ENCODE peak calls at places on chromosomes 2 and 18, in seven cellular contexts. N is DND-41, J is BE2C, M is IMR-90, Q is epithelial cell of proximal tubule, C is fibroblast of the aortic adventitia, T is mammary epithelial cell. S is an unnamed sample.

GRCh38 chr18:55577812-55578539 is 10.0 kb downstream of the TCF4 start:
- DNase-seq in T (no peak), J (peak), N (no peak), M (no peak), C (no peak), Q (no peak), S (no peak)

GRCh38 chr2:168663993-168664392 is 138.4 kb upstream of the NOSTRIN start:
- DNase-seq in C (peak), J (no peak), Q (no peak), T (no peak), N (no peak), M (peak), S (peak)

GRCh38 chr18:45359275-45360009 is 255.8 kb upstream of the SLC14A2 start:
- DNase-seq in Q (no peak), C (no peak), J (peak), N (no peak), T (no peak), M (no peak), S (no peak)

GRCh38 chr2:231007159-231008045 is 11.5 kb downstream of the SPATA3 start:
- DNase-seq in J (no peak), N (no peak), C (no peak), T (no peak), M (no peak), Q (no peak), S (no peak)

GRCh38 chr18:75377975-75378673 is 49.4 kb downstream of the SMIM21 start:
- DNase-seq in C (no peak), J (no peak), Q (no peak), T (no peak), N (no peak), M (no peak), S (no peak)

GRCh38 chr2:20108655-20109396 is 57.4 kb upstream of the LAPTM4A start:
- DNase-seq in C (no peak), Q (no peak), J (no peak), M (peak), N (no peak), T (peak), S (peak)

GRCh38 chr18:25518716-25519053 is 166.7 kb upstream of the ZNF521 start:
- DNase-seq in C (no peak), J (no peak), N (no peak), Q (no peak), M (no peak), T (no peak), S (no peak)

GRCh38 chr18:7950380-7951143 is 383.4 kb downstream of the PTPRM start:
- DNase-seq in N (no peak), J (no peak), T (peak), Q (peak), C (peak), M (peak), S (peak)

GRCh38 chr2:20144861-20145260 is 80.1 kb downstream of the SDC1 start:
- DNase-seq in N (no peak), J (no peak), T (no peak), Q (no peak), M (no peak), C (no peak), S (no peak)

GRCh38 chr2:100643906-100644501 is 81.2 kb downstream of the PDCL3 start:
- DNase-seq in N (peak), C (no peak), T (no peak), J (no peak), Q (no peak), M (no peak), S (no peak)

GRCh38 chr2:74379851-74380789 is at the start of gene DCTN1:
- DNase-seq in N (peak), Q (no peak), C (peak), M (peak), T (peak), J (peak), S (peak)

GRCh38 chr2:20351555-20352229 is 1.0 kb upstream of the PUM2 start:
- DNase-seq in T (no peak), C (no peak), N (peak), J (no peak), Q (no peak), M (no peak), S (no peak)

GRCh38 chr18:75395137-75395536 is 32.4 kb downstream of the SMIM21 start:
- DNase-seq in Q (no peak), T (no peak), M (no peak), C (no peak), J (no peak), N (no peak), S (no peak)

GRCh38 chr2:235238537-235238936 is 255.3 kb upstream of the AGAP1 start:
- DNase-seq in J (peak), M (peak), Q (no peak), C (peak), N (no peak), T (no peak), S (peak)

GRCh38 chr2:122028371-122029102 is 273.1 kb downstream of the TSN start:
- DNase-seq in C (peak), M (peak), N (no peak), Q (no peak), T (peak), J (no peak), S (peak)

GRCh38 chr2:79100301-79100700 is 12.5 kb upstream of the REG1B start:
- DNase-seq in T (no peak), J (no peak), Q (no peak), C (no peak), N (no peak), M (no peak), S (no peak)

GRCh38 chr2:187525164-187525900 is 28.9 kb downstream of the TFPI start:
- DNase-seq in J (no peak), Q (no peak), N (no peak), C (no peak), M (no peak), T (no peak), S (no peak)

GRCh38 chr18:58015045-58015444 is 29.0 kb upstream of the NEDD4L start:
- DNase-seq in N (no peak), C (no peak), J (no peak), T (no peak), M (no peak), Q (no peak), S (no peak)

GRCh38 chr18:36440614-36441013 is 143.1 kb downstream of the FHOD3 start:
- DNase-seq in T (no peak), J (no peak), N (no peak), C (peak), M (peak), Q (no peak), S (peak)

GRCh38 chr2:1586251-1586945 is 157.9 kb downstream of the PXDN start:
- DNase-seq in C (no peak), M (no peak), T (no peak), N (no peak), J (no peak), Q (no peak), S (no peak)

GRCh38 chr2:7639476-7639875 is 722.3 kb downstream of the RNF144A start:
- DNase-seq in M (no peak), N (no peak), Q (no peak), C (no peak), T (no peak), J (no peak), S (no peak)

GRCh38 chr2:230749111-230749510 is 36.5 kb downstream of the CAB39 start:
- DNase-seq in Q (no peak), N (no peak), T (no peak), C (peak), J (no peak), M (peak), S (peak)

GRCh38 chr2:109279243-109279860 is 150.3 kb downstream of the SH3RF3 start:
- DNase-seq in T (no peak), Q (no peak), C (no peak), N (no peak), J (no peak), M (peak), S (peak)

GRCh38 chr2:235675678-235676535 is 182.1 kb downstream of the AGAP1 start:
- DNase-seq in M (peak), C (peak), Q (peak), T (peak), J (no peak), N (no peak), S (peak)

GRCh38 chr2:240051697-240052096 is 1.6 kb downstream of the OR6B3 start:
- DNase-seq in Q (no peak), T (no peak), J (no peak), M (no peak), C (no peak), N (no peak), S (no peak)

GRCh38 chr2:112187805-112188596 is 49.8 kb downstream of the FBLN7 start:
- DNase-seq in Q (no peak), T (peak), N (peak), C (no peak), M (no peak), J (no peak), S (peak)

GRCh38 chr2:197107291-197108269 is 181.1 kb upstream of the PGAP1 start:
- DNase-seq in C (peak), M (peak), J (no peak), Q (no peak), N (no peak), T (no peak), S (peak)

GRCh38 chr18:56351911-56352502 is 286.4 kb downstream of the TXNL1 start:
- DNase-seq in T (peak), J (no peak), N (no peak), C (peak), M (peak), Q (no peak), S (no peak)

GRCh38 chr18:77248873-77249582 is 620 bp upstream of the GALR1 start:
- DNase-seq in Q (no peak), C (peak), N (no peak), T (no peak), J (peak), M (no peak), S (peak)

GRCh38 chr18:39296293-39296888 is 1730.8 kb upstream of the CELF4 start:
- DNase-seq in C (no peak), N (no peak), J (no peak), Q (no peak), T (no peak), M (no peak), S (no peak)

GRCh38 chr2:14194233-14194632 is 438.3 kb upstream of the LRATD1 start:
- DNase-seq in M (no peak), Q (no peak), C (no peak), J (no peak), T (no peak), N (no peak), S (no peak)

GRCh38 chr2:16663121-16663905 is 2.3 kb downstream of the CYRIA start:
- DNase-seq in C (no peak), Q (no peak), J (no peak), T (no peak), M (no peak), N (no peak), S (no peak)

GRCh38 chr2:203869610-203870042 is 2.1 kb downstream of the CTLA4 start:
- DNase-seq in N (peak), J (no peak), M (no peak), C (no peak), T (no peak), Q (no peak), S (no peak)

GRCh38 chr2:220075835-220076234 is 448.4 kb downstream of the SLC4A3 start:
- DNase-seq in C (peak), T (no peak), M (no peak), Q (no peak), J (no peak), N (no peak), S (no peak)

GRCh38 chr2:220078439-220078838 is 451.0 kb downstream of the SLC4A3 start:
- DNase-seq in Q (no peak), J (no peak), M (peak), N (no peak), C (peak), T (no peak), S (peak)

GRCh38 chr2:220079595-220079994 is 452.2 kb downstream of the SLC4A3 start:
- DNase-seq in C (no peak), J (no peak), N (no peak), M (no peak), T (no peak), Q (no peak), S (no peak)

GRCh38 chr2:220077488-220077887 is 450.1 kb downstream of the SLC4A3 start:
- DNase-seq in T (peak), Q (no peak), M (peak), N (no peak), C (peak), J (no peak), S (peak)

GRCh38 chr2:220076734-220077133 is 449.3 kb downstream of the SLC4A3 start:
- DNase-seq in C (peak), J (no peak), T (peak), N (no peak), Q (no peak), M (peak), S (peak)
- TF ChIP-seq CTCF in C (peak), J (peak), T (peak), N (no peak), Q (no peak), M (peak), S (peak)

DNA sequence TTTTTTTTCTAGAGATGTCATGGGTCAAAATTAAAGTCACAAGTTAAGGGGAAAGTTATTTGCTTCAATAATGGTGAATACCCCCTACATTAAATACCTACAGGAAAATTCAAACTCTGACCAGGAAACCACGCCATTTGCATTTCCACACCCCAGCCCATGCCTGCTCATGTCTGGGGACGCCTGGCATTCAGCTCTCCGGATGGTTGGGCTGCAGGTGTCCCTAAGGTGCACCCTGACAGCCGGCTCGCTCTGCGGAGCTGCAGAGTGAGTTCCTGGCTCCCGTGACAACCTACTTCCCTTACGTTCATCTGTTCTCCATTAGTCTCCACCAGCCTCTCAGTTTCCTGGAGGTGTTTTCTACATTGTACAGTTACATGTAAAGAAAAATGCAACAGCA is 122.7 kb upstream of the RIOK3 start:
- DNase-seq in Q (no peak), T (no peak), N (no peak), C (no peak), J (no peak), M (no peak), S (no peak)
- H3K4me3 ChIP-seq in Q (no peak), T (no peak), N (no peak), C (no peak), J (no peak), M (no peak), S (no peak)

GRCh38 chr2:27296466-27296865 is 11.8 kb downstream of the UCN start:
- DNase-seq in N (no peak), J (no peak), Q (no peak), M (no peak), T (no peak), C (peak), S (no peak)

GRCh38 chr2:27294928-27295327 is 12.7 kb downstream of the TRIM54 start:
- DNase-seq in C (no peak), N (no peak), T (no peak), M (no peak), J (no peak), Q (no peak), S (no peak)

GRCh38 chr2:27288610-27289009 is 6.4 kb downstream of the TRIM54 start:
- DNase-seq in J (no peak), M (no peak), C (no peak), T (no peak), N (no peak), Q (no peak), S (no peak)

GRCh38 chr2:27290571-27290970 is 8.3 kb downstream of the TRIM54 start:
- DNase-seq in T (no peak), N (no peak), M (no peak), C (no peak), Q (no peak), J (no peak), S (no peak)

DNA sequence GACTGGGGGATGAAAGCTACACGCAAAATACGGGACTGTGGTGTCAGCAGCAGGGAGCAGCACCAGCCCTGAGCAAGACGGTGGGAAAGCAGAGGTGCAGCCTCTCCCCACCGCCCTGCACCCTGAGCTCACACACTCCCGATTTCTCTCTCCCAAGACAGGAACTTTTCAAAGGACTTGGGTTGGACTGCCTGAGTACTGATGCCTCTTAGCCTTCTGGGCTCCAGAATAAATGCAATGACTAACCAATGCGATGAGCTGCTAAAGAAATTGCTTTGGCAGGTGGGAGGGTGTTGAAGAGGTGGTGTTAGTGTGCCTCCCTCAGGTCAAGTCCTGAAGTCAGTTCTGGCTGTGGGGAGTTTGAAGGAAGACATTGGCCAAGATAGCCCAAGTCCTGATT is 9.6 kb downstream of the TRIM54 start:
- DNase-seq in M (no peak), Q (no peak), C (peak), T (peak), J (no peak), N (no peak), S (no peak)
- TF ChIP-seq CTCF in M (no peak), Q (peak), C (peak), T (no peak), J (peak), N (no peak), S (no peak)

DNA sequence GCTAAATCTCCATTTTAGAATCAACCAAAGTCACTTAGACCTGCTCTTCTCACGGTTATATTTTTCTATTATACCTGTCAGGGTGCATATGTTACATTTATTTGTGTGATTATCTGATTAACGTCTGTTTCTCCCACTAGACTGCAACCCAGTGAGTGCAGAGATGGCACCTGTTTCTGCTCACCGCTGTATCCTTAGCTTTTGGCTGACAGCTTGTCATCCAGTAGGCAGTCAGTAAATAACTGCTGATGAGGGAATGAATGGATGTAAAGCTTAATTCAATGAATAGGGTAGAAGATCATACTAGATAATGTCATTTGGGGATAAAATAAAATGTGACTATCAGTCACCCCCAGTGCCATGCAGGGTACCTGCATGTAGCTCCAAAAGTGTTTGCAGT is 6.9 kb upstream of the CHRNA1 start:
- DNase-seq in M (no peak), C (no peak), T (no peak), J (peak), N (no peak), Q (no peak), S (no peak)
- H3K4me3 ChIP-seq in M (no peak), C (no peak), T (no peak), J (no peak), N (no peak), Q (no peak), S (no peak)

GRCh38 chr18:70046207-70046606 is 98.5 kb upstream of the CD226 start:
- DNase-seq in J (no peak), N (no peak), T (peak), C (peak), Q (no peak), M (no peak), S (peak)
- TF ChIP-seq CTCF in J (no peak), N (no peak), T (no peak), C (no peak), Q (no peak), M (no peak), S (no peak)